ENCODE peak calls at places on chromosome 12, in eight cellular contexts. A is cardiac muscle cell; Z is effector memory CD4-positive, alpha-beta T cell; H is aorta; R is lower lobe of right lung; B is uterus; X is GM23338; L is heart left ventricle. M is an unnamed sample.

GRCh38 chr12:89924191-89924590 is 215.6 kb upstream of the ATP2B1 start:
- DNase-seq in X (no peak), L (no peak), A (no peak), Z (no peak), H (no peak), R (no peak), B (no peak), M (no peak)

GRCh38 chr12:128857173-128857770 is 4.0 kb downstream of the GLT1D1 start:
- DNase-seq in A (no peak), Z (no peak), B (no peak), X (no peak), R (peak; percentile 73), L (no peak), H (no peak), M (no peak)

GRCh38 chr12:31702047-31702446 is 26.8 kb downstream of the AMN1 start:
- DNase-seq in B (no peak), R (no peak), L (no peak), Z (no peak), A (peak; percentile 7), H (no peak), X (peak; percentile 60), M (no peak)

GRCh38 chr12:124273630-124274029 is 21.3 kb upstream of the RFLNA start:
- DNase-seq in H (no peak), A (peak; percentile 33), Z (no peak), L (no peak), R (no peak), B (no peak), X (peak; percentile 77), M (no peak)

GRCh38 chr12:31117203-31118011 is 43.7 kb downstream of the DDX11 start:
- DNase-seq in A (peak; percentile 74), X (peak; percentile 69), R (no peak), L (no peak), Z (peak; percentile 44), B (peak; percentile 53), H (no peak), M (peak; percentile 13)

GRCh38 chr12:15856097-15856982 is 25.8 kb upstream of the STRAP start:
- DNase-seq in Z (peak; percentile 28), H (no peak), A (peak; percentile 63), L (peak; percentile 44), X (peak; percentile 72), B (no peak), R (no peak), M (peak; percentile 0)

GRCh38 chr12:79690606-79691298 is at the start of gene PAWR:
- DNase-seq in H (peak; percentile 73), L (peak; percentile 58), X (peak; percentile 93), R (peak; percentile 80), A (peak; percentile 94), B (peak; percentile 74), Z (no peak), M (no peak)

GRCh38 chr12:117076410-117077372 is 22.5 kb downstream of the TESC start:
- DNase-seq in X (no peak), Z (no peak), H (peak; percentile 23), L (no peak), R (no peak), A (no peak), B (no peak), M (no peak)

GRCh38 chr12:55797068-55797467 is 20.5 kb downstream of the SARNP start:
- DNase-seq in Z (no peak), H (no peak), B (no peak), R (no peak), X (peak; percentile 83), L (peak; percentile 18), A (peak; percentile 76), M (peak; percentile 2)

GRCh38 chr12:98896938-98897337 is 251.8 kb downstream of the APAF1 start:
- DNase-seq in A (peak; percentile 65), Z (no peak), L (no peak), R (no peak), H (no peak), B (no peak), X (peak; percentile 61), M (no peak)

GRCh38 chr12:60522684-60523083 is 926.9 kb downstream of the SLC16A7 start:
- DNase-seq in B (no peak), H (no peak), A (no peak), L (no peak), X (no peak), Z (no peak), R (no peak), M (no peak)

GRCh38 chr12:77343291-77343690 is 277.9 kb upstream of the E2F7 start:
- DNase-seq in L (no peak), A (no peak), R (no peak), H (no peak), X (no peak), Z (no peak), B (no peak), M (no peak)

GRCh38 chr12:89069431-89069830 is 282.9 kb downstream of the DUSP6 start:
- DNase-seq in R (no peak), A (no peak), Z (no peak), B (no peak), H (no peak), L (no peak), X (no peak), M (no peak)

GRCh38 chr12:89768586-89769482 is 60.2 kb upstream of the ATP2B1 start:
- DNase-seq in L (no peak), A (no peak), Z (no peak), B (no peak), X (no peak), R (no peak), H (no peak), M (no peak)

GRCh38 chr12:6373022-6373787 is 2.2 kb downstream of the SCNN1A start:
- DNase-seq in A (no peak), B (no peak), H (peak; percentile 20), Z (no peak), R (peak; percentile 46), X (no peak), L (no peak), M (no peak)

GRCh38 chr12:65567820-65568219 is 256.5 kb upstream of the HMGA2 start:
- DNase-seq in R (no peak), H (no peak), B (no peak), X (no peak), L (no peak), A (no peak), Z (no peak), M (no peak)

GRCh38 chr12:132771126-132771838 is 9.7 kb upstream of the ANKLE2 start:
- DNase-seq in Z (peak; percentile 23), X (no peak), L (no peak), R (no peak), B (no peak), A (no peak), H (no peak), M (no peak)

GRCh38 chr12:126093911-126094310 is 1028.7 kb downstream of the AACS start:
- DNase-seq in R (no peak), L (no peak), H (no peak), Z (no peak), A (peak; percentile 31), X (peak; percentile 54), B (no peak), M (no peak)

GRCh38 chr12:28497889-28498411 is 307.7 kb downstream of the CCDC91 start:
- DNase-seq in R (no peak), X (no peak), H (no peak), B (no peak), A (no peak), Z (no peak), L (no peak), M (no peak)

GRCh38 chr12:123129651-123130050 is 21.2 kb downstream of the PITPNM2 start:
- DNase-seq in R (no peak), A (no peak), H (no peak), X (no peak), Z (no peak), L (no peak), B (no peak), M (no peak)

GRCh38 chr12:132084681-132085635 is 59.2 kb downstream of the DDX51 start:
- DNase-seq in L (peak; percentile 71), B (peak; percentile 64), Z (peak; percentile 58), R (peak; percentile 85), H (peak; percentile 78), X (peak; percentile 84), A (peak; percentile 85), M (no peak)

GRCh38 chr12:85633491-85633890 is 202.7 kb downstream of the RASSF9 start:
- DNase-seq in X (no peak), H (no peak), L (no peak), Z (no peak), R (no peak), A (no peak), B (no peak), M (no peak)
- H3K27ac ChIP-seq in X (no peak overlapping the region), H (no peak overlapping the region), L (no peak overlapping the region), Z (no peak overlapping the region), R (no peak overlapping the region), A (no peak overlapping the region), B (no peak overlapping the region), M (no peak overlapping the region)

DNA sequence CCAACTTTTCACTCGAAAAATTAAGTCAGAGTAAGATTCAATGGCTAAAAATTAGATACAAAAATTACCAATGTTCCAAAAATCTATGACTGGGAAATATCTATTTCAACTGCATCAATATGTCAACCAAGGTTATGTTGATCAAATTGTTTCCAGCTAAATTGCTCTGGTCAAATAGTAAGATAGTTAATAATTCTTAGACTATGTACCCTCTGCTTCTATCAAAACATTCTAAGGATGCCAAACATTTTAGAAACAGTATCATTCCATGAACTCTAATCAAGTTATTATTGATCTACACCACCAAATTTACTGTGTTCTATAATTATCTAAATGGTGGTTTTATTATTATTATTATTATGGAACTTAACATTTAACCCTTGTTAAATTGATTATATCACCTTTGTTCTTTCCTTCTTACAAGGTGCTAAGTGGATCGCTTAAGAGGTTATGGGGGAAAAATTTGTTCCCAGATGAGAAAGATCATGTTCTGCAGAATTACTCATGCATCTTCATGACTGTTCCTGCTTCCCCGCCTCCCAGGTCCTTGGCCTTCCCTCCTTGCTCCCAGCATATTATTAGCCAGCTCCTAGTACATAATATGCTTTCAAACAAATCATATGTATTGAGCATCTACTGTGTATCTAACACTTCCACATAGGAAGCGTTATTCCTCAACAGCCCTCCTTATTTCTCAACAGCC is 240.5 kb upstream of the KRR1 start:
- DNase-seq in Z (no peak), A (no peak), X (no peak), H (no peak), R (no peak), B (no peak), L (no peak), M (no peak)
- H3K27ac ChIP-seq in Z (no peak overlapping the region), A (no peak overlapping the region), X (no peak overlapping the region), H (no peak overlapping the region), R (no peak overlapping the region), B (no peak overlapping the region), L (no peak overlapping the region), M (no peak overlapping the region)

GRCh38 chr12:46450279-46450748 is 77.7 kb upstream of the SLC38A2 start:
- DNase-seq in H (peak; percentile 86), Z (no peak), B (peak; percentile 70), X (no peak), A (peak; percentile 76), L (peak; percentile 75), R (peak; percentile 65), M (no peak)
- H3K27ac ChIP-seq in H (no peak overlapping the region), Z (no peak overlapping the region), B (peak overlapping the region; percentile 66), X (no peak overlapping the region), A (peak overlapping the region; percentile 79), L (peak overlapping the region; percentile 37), R (no peak overlapping the region), M (no peak overlapping the region)

DNA sequence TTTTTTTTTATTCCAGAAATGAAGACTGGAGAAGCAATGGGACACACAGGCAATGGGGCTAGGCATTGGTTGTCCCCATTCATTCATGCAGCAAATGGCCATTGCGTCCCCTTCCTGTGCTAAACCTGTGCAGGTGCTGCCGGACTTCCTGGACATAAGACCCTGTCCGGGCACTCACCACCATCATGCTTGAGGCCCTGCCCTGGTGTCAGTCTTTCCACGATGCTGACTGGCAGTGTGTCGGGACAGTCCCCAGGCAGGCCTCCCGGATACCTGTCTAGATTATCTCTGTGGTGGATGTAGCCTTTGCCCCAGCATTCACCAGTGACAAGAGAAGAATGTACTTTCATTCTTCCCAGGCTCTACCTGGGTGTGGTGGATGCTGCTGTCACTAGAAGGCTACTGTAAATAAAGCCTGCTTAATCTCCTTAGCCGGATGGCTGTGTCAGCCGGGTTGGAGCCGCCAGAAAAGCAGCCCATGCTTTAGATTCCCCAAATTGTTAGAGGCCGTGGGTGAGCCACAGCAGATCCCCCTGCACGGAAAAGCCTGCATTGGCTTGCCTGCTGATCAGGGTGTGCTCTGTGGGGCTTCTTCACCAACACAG is 94.5 kb upstream of the PARP11 start:
- DNase-seq in L (no peak), R (no peak), H (no peak), B (no peak), X (no peak), Z (no peak), A (peak; percentile 67), M (no peak)
- H3K27ac ChIP-seq in L (no peak overlapping the region), R (no peak overlapping the region), H (no peak overlapping the region), B (no peak overlapping the region), X (no peak overlapping the region), Z (no peak overlapping the region), A (peak overlapping the region; percentile 83), M (no peak overlapping the region)